ENCODE peak calls at places on chromosomes 5 and 9, in five cellular contexts. I, A, D, E and Y are unnamed samples. For H3K36me3, the result is how much of the 10 kb centered on the place peaks cover.

GRCh38 chr5:65816729-65817128 is 94.7 kb downstream of the NLN start:
- DNase-seq in A (no peak), E (no peak), I (no peak), D (peak), Y (no peak)

GRCh38 chr5:150516011-150516410 is 8.1 kb downstream of the NDST1 start:
- DNase-seq in I (peak), A (no peak), E (no peak), D (peak), Y (no peak)

GRCh38 chr9:80951675-80952074 is 737.7 kb downstream of the TLE1 start:
- DNase-seq in E (no peak), I (peak), D (no peak), A (no peak), Y (no peak)

GRCh38 chr9:101791938-101792337 is 53.5 kb upstream of the GRIN3A start:
- DNase-seq in I (no peak), A (peak), D (no peak), E (no peak), Y (peak)

GRCh38 chr9:120344230-120344629 is 235.7 kb downstream of the CDK5RAP2 start:
- DNase-seq in I (peak), E (peak), A (no peak), D (peak), Y (no peak)

GRCh38 chr9:88477300-88477751 is 57.7 kb upstream of the NXNL2 start:
- DNase-seq in D (peak), I (peak), A (no peak), E (peak), Y (no peak)

GRCh38 chr5:150540615-150541396 is 32.9 kb downstream of the NDST1 start:
- DNase-seq in I (peak), A (no peak), D (peak), E (no peak), Y (no peak)

GRCh38 chr5:155786108-155786507 is 540.9 kb upstream of the SGCD start:
- DNase-seq in I (no peak), D (no peak), E (no peak), A (no peak), Y (no peak)

DNA sequence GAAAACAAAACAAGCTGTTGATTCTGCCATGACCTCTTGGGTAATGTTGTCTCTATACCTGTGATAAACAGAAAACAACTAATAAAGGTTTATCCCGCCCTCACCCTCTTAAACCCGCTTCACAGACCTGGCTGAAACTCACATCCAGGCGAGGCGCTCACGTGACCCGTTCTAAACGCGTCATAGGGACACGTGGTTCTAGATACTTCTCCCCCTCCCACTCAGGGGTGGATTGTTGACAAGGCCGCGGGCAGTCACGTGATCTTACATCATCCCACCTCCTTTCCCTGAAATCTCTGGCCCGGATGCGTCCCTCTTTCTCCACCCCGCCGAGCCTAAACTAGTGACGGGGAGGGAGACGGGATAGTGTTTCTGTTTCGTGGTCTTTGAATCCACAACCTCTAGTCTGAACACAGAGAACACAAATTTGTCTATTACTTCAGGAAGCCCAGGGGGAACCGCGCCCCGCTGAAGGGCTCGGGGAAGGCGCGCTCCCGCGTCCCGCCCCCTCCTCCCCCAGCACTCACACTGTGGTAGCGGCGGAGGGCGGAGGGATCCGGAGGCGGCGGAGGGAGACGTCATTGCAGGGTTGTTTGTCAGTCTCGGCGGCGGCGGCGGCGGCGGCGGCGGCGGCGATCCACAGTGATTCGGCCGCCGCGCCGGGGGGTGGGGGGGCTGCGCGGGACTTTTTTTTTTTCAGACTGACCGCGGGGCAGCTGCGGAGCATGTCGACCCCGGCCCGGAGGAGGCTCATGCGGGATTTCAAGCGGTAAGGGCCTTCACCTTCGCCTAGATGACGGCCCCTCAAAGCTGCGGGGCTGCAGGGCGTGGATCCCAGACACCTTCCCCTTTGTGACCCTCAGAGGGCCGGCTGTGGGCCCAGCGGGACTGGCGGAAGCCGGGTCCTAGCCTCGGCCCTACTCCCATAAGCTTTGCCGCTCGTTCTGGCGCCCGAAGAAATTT is at the start of gene UBE2B:
- DNase-seq in I (peak), E (peak), D (peak), A (peak), Y (peak)
- H4K91ac ChIP-seq in I (peak), E (peak), D (peak), A (peak), Y (no peak)

GRCh38 chr5:161412792-161413191 is 133.7 kb downstream of the GABRB2 start:
- DNase-seq in A (no peak), D (no peak), E (no peak), I (no peak), Y (no peak)
- H3K36me3 ChIP-seq in A (under half), D (under half), E (under half), I (under half), Y (under half)

DNA sequence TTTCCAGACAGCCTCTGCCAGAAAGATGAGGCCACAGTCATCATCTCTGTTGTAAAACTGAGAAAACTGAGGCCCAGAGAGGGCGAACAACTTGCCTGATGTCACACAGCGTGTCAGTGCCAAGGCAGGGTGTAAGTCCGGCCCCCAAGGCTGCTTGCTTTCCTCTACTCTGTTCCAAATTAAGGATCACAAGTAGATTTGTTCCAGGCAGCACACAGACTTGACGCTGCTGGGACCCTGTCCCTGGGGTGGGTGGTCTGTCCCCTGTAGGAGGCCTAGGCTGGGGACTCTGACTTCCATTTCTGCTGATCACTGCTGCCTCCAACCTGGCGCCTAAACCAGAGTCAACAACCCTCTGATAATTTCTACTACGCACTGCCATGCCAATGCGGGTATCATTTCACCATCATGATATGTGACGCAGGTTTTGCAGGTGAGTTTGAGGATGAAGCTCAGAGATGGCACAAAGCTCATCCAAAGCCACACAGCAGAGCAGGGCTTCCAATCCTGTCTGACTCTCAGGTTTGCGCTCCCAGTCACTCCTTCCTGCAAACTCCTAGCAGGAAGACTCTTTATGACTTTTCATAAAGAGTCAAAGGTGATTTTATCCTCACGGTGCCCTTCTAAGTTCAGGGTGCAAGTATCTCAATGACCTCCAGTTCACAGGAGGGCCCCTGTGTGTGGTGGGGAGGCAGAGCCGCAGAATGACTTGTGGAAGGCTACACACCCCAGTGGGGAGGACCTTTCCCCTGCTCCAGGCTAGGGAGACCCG is 13.6 kb upstream of the RALGDS start:
- DNase-seq in A (no peak), I (no peak), D (no peak), E (no peak), Y (no peak)
- H4K91ac ChIP-seq in A (no peak), I (peak), D (peak), E (peak), Y (peak)

DNA sequence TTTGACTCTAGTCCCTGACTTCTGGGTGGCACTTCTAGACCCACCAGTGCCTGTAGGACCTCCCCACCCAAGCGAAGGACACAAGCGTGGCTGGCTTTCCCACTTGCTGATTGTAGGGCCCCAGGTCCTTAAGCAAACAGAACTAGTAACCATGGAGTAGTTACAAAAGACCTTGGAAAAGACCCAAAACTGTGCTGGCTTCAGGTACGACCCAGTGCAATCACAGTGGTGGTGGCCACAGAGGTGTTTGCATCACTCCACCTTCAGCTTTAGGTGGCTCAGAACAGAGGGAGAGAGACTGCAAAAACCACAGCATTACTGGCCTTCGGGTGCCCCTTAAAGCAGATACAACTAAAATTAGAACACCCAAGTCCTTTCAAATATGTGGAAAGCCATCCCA is 52.9 kb downstream of the SLCO4C1 start:
- DNase-seq in D (no peak), I (no peak), A (no peak), E (no peak), Y (no peak)
- H3K36me3 ChIP-seq in D (under half), I (under half), A (under half), E (under half), Y (under half)

GRCh38 chr5:160291467-160291866 is 20.9 kb downstream of the CCNJL start:
- DNase-seq in E (no peak), A (no peak), D (no peak), I (no peak), Y (no peak)

GRCh38 chr5:160290751-160291150 is 21.6 kb downstream of the CCNJL start:
- DNase-seq in A (no peak), I (no peak), D (no peak), E (no peak), Y (no peak)

GRCh38 chr5:160289356-160289651 is 23.1 kb downstream of the CCNJL start:
- DNase-seq in D (no peak), E (no peak), A (no peak), I (no peak), Y (no peak)

GRCh38 chr5:160287378-160288051 is 24.8 kb downstream of the CCNJL start:
- DNase-seq in I (no peak), D (peak), A (peak), E (no peak), Y (peak)

GRCh38 chr5:160289721-160290120 is 22.6 kb downstream of the CCNJL start:
- DNase-seq in D (no peak), I (no peak), E (no peak), A (no peak), Y (no peak)
- H4K91ac ChIP-seq in D (no peak), I (no peak), E (no peak), A (no peak), Y (no peak)

DNA sequence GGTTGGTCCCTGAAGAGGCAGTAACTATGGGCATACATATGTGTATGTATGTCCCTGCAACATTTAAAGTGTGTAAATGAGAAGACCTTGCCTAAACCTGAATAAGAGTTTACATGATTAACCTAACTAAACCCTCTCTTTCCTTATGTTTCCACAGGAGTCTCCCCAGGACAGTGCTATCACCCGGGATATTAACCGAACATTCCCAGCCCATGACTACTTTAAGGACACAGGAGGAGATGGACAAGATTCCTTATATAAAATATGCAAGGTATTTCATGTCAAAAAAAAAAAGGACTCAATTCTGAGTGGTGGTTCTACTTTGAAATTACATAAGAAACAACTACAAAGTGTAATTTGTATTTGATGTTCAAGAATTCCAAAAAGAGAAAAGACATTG is 31.7 kb downstream of the GPR21 start:
- DNase-seq in D (no peak), I (no peak), A (no peak), E (no peak), Y (no peak)
- H3K36me3 ChIP-seq in D (half or more), I (under half), A (under half), E (under half), Y (under half)

DNA sequence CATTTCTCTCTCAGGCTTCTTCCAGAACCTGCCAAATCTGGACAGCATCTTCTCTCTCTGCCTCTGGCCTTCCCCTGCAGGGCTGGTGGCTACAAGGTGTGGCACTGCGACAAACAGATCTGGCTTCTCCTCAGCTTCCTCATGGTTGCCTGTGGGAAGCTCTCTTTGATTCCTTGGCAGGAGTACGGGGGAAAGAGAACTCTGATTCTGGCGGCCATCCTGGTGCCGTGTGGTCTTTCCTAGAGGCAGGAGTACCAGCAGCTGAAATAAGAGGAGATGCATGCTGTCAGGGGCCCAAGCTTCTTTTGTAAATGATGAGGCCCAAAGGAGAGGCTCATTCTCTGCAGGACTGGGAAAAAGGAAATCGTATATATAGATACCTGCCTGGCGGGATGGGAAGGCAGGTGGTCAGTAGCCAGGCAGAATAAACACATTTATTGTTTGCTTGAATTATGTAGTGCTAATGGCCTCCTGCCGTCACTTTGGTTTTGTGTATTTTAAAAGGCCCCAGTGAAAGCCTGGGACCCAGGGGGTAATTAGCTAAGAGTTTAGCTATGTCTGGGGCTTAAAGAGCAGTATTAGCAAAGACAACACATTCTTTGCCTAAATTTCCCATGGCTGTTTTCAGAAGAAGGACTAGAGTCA is at the start of gene CER1:
- DNase-seq in I (no peak), D (no peak), A (peak), E (no peak), Y (peak)
- H4K91ac ChIP-seq in I (no peak), D (no peak), A (no peak), E (no peak), Y (no peak)

GRCh38 chr5:37116359-37116758 is 132.8 kb downstream of the CPLANE1 start:
- DNase-seq in A (no peak), E (no peak), I (no peak), D (no peak), Y (no peak)
- H3K36me3 ChIP-seq in A (under half), E (under half), I (under half), D (half or more), Y (half or more)

GRCh38 chr5:95184924-95185323 is 100.0 kb downstream of the MCTP1 start:
- DNase-seq in D (no peak), I (no peak), A (no peak), E (no peak), Y (no peak)
- H4K91ac ChIP-seq in D (no peak), I (no peak), A (no peak), E (no peak), Y (no peak)